ENCODE peak calls at places on chromosome 22, in four cellular contexts. T, P, A and N are unnamed samples. For H3K9me3, the result is how much of the 10 kb centered on the place peaks cover.

GRCh38 chr22:35330258-35330861 is 30.7 kb downstream of the TOM1 start:
- DNase-seq in A (peak), P (peak), T (peak), N (peak)

GRCh38 chr22:39245130-39246039 is 603 bp upstream of the PDGFB start:
- DNase-seq in T (no peak), A (no peak), P (no peak), N (no peak)

GRCh38 chr22:45208993-45209838 is 31.5 kb downstream of the KIAA0930 start:
- DNase-seq in A (peak), T (no peak), P (no peak), N (peak)

GRCh38 chr22:27113211-27114030 is 456.0 kb downstream of the MIAT start:
- DNase-seq in T (no peak), P (peak), A (peak), N (peak)

GRCh38 chr22:46053563-46054090 is 76.7 kb upstream of the WNT7B start:
- DNase-seq in P (peak), T (peak), A (peak), N (peak)

GRCh38 chr22:22032906-22033802 is 50.6 kb upstream of the TOP3B start:
- DNase-seq in P (no peak), A (no peak), T (no peak), N (no peak)

GRCh38 chr22:50684501-50684900 is 11.9 kb downstream of the SHANK3 start:
- DNase-seq in P (no peak), A (no peak), T (no peak), N (no peak)

GRCh38 chr22:43828711-43829447 is 16.8 kb upstream of the EFCAB6 start:
- DNase-seq in A (no peak), T (peak), P (peak), N (no peak)

GRCh38 chr22:17960695-17961442 is 63.5 kb downstream of the MICAL3 start:
- DNase-seq in P (no peak), A (no peak), T (no peak), N (no peak)

GRCh38 chr22:44181912-44182590 is 1.3 kb downstream of the PARVG start:
- DNase-seq in P (no peak), A (no peak), T (no peak), N (no peak)

GRCh38 chr22:31977141-31977781 is 32.9 kb downstream of the YWHAH start:
- DNase-seq in A (peak), T (no peak), P (peak), N (peak)

GRCh38 chr22:26983311-26983710 is 325.9 kb downstream of the MIAT start:
- DNase-seq in A (no peak), T (no peak), P (no peak), N (no peak)

GRCh38 chr22:43968614-43969013 is 13.4 kb downstream of the SAMM50 start:
- DNase-seq in P (no peak), T (peak), A (no peak), N (no peak)

GRCh38 chr22:45502215-45503070 is at the start of gene FBLN1:
- DNase-seq in P (no peak), A (no peak), T (no peak), N (no peak)

GRCh38 chr22:24431309-24432034 is 4.1 kb downstream of the ADORA2A start:
- DNase-seq in P (no peak), T (no peak), A (peak), N (no peak)

GRCh38 chr22:22397292-22397870 is 111.2 kb downstream of the ZNF280B start:
- DNase-seq in T (no peak), A (no peak), P (no peak), N (no peak)

GRCh38 chr22:26715392-26715939 is 58.1 kb downstream of the MIAT start:
- DNase-seq in T (no peak), P (no peak), A (no peak), N (no peak)

GRCh38 chr22:24005201-24005600 is at the start of gene GSTT4:
- DNase-seq in A (no peak), P (no peak), T (peak), N (no peak)

GRCh38 chr22:24002849-24003248 is 2.4 kb downstream of the GSTT4 start:
- DNase-seq in A (no peak), T (no peak), P (no peak), N (no peak)

GRCh38 chr22:33565580-33565995 is 354.7 kb downstream of the LARGE1 start:
- DNase-seq in P (no peak), T (no peak), A (no peak), N (no peak)

GRCh38 chr22:24474221-24474620 is 20.9 kb upstream of the UPB1 start:
- DNase-seq in T (no peak), P (no peak), A (no peak), N (no peak)

GRCh38 chr22:16935209-16935608 is 72.8 kb downstream of the GAB4 start:
- DNase-seq in T (no peak), A (no peak), P (peak), N (no peak)

GRCh38 chr22:23609983-23610781 is 21.9 kb downstream of the DRICH1 start:
- DNase-seq in P (no peak), T (no peak), A (no peak), N (no peak)

GRCh38 chr22:27331526-27332281 is 469.9 kb downstream of the MN1 start:
- DNase-seq in A (peak), P (peak), T (no peak), N (peak)

GRCh38 chr22:26849575-26849974 is 192.2 kb downstream of the MIAT start:
- DNase-seq in A (no peak), T (peak), P (no peak), N (no peak)

GRCh38 chr22:22520020-22520656 is at the start of gene ZNF280A:
- DNase-seq in A (no peak), P (no peak), T (no peak), N (no peak)

GRCh38 chr22:50674606-50675552 is 2.3 kb downstream of the SHANK3 start:
- DNase-seq in T (peak), P (peak), A (no peak), N (peak)

GRCh38 chr22:39449708-39450107 is 7.1 kb upstream of the MGAT3 start:
- DNase-seq in P (no peak), T (no peak), A (no peak), N (no peak)

GRCh38 chr22:43823353-43823908 is 11.3 kb upstream of the EFCAB6 start:
- DNase-seq in P (peak), A (peak), T (no peak), N (no peak)

GRCh38 chr22:38397189-38398097 is 57.6 kb downstream of the KCNJ4 start:
- DNase-seq in T (no peak), P (peak), A (peak), N (peak)

GRCh38 chr22:22787805-22788459 is 99.7 kb upstream of the IGLL5 start:
- DNase-seq in P (peak), A (peak), T (no peak), N (peak)

GRCh38 chr22:25728064-25728463 is 13.9 kb upstream of the MYO18B start:
- DNase-seq in P (no peak), T (no peak), A (no peak), N (no peak)

GRCh38 chr22:29934596-29934995 is 51.6 kb downstream of the MTMR3 start:
- DNase-seq in P (no peak), A (no peak), T (no peak), N (no peak)

GRCh38 chr22:47277511-47277910 is 515.1 kb downstream of the TBC1D22A start:
- DNase-seq in T (peak), A (no peak), P (no peak), N (no peak)

GRCh38 chr22:47275479-47276218 is 513.2 kb downstream of the TBC1D22A start:
- DNase-seq in A (no peak), P (no peak), T (no peak), N (no peak)

GRCh38 chr22:47274196-47274595 is 511.7 kb downstream of the TBC1D22A start:
- DNase-seq in P (no peak), T (no peak), A (no peak), N (no peak)

GRCh38 chr22:47277001-47277400 is 514.6 kb downstream of the TBC1D22A start:
- DNase-seq in T (no peak), P (no peak), A (no peak), N (no peak)

DNA sequence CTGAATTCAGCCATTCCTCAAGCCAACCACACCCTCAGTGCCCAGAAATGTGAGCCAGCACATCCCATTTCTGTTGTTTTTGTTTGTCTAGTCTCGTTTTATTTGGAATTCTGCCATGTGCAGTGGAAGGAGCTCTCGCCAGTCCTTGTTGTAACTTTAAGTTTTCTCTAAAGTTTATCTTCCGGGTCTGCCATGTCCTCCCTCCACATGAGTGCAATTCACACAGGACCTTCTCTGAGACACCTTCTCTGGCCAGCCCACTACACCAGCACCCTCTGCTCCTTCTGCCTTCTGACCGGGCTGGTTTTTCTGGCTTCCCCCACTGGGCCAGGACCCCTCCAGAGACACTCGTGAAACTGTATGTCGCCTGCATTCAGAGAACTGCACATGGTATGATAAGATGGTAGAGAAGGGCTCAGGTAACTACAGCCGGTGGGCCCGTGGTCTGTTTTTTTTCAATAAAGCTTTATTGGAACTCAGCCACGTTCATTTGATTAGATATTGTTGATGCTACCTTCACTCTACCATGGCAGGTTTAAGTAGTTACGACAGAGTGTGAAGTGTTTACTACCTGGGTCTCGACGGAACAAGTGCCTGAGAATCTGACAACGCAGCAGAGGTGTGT is 513.9 kb downstream of the TBC1D22A start:
- DNase-seq in A (no peak), P (no peak), T (no peak), N (no peak)
- H3K9me3 ChIP-seq in A (under half), P (under half), T (under half), N (under half)

DNA sequence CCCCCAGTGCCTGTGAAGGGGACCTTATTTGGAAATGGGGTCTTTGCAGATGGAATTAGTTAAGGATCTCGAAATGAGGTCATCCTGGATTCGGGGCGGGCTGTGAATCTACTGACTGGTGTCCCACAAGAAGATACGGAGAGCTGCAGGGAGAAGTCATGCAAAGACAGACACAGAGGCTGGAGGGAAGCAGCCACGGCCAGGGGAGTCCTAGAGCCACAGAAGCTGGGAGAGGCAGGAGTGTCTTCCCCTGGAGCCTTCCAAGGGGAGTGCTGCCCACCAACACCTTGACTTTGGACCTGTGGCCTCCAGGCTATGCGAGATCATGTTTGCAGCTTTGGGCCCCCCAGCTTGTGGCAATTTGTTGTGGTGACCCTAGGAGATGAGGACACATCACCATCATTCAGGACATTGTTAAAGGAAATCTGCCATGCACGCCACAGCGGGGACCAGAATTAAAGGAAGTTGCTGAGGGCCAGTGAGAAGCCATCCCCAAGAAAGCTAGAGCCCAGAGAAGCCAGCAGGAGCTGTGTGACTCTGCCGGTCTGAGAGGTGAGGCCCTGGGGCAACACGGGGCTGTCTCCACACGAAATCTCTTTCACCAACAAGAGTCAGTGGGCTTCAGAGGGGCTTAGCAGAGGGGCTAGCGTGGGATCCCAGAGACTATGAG is 434.7 kb downstream of the BRD1 start:
- DNase-seq in P (no peak), A (no peak), T (no peak), N (no peak)
- H3K9me3 ChIP-seq in P (under half), A (under half), T (under half), N (under half)

GRCh38 chr22:48630848-48631247 is 1196.8 kb downstream of the BRD1 start:
- DNase-seq in P (no peak), A (no peak), T (no peak), N (no peak)
- H3K9me3 ChIP-seq in P (under half), A (under half), T (under half), N (under half)

GRCh38 chr22:20272174-20272573 is 4.1 kb upstream of the RTN4R start:
- DNase-seq in T (no peak), A (no peak), P (no peak), N (no peak)
- H3K9me3 ChIP-seq in T (under half), A (under half), P (under half), N (under half)

DNA sequence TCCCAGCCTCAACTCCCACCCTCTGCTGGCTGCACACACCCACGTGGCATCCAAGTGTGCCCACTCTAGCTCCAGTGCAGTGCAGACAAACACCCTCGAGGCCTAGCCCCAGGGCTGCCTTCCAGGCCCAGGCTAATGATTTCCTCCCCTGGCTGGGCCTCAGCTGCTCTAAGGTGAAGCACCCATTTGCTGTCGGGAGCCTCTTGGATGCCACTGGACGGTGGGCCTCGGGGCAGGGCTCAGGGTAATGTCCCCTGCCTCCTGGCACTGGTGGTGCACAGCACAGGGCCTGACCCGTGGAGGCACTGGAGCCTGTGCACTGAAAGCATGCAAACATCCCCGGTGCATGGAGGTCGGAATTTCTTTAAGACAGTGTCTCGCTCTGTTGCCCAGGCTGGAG is 635.2 kb downstream of the TBC1D22A start:
- DNase-seq in P (no peak), A (no peak), T (no peak), N (no peak)
- H3K9me3 ChIP-seq in P (under half), A (under half), T (under half), N (under half)

DNA sequence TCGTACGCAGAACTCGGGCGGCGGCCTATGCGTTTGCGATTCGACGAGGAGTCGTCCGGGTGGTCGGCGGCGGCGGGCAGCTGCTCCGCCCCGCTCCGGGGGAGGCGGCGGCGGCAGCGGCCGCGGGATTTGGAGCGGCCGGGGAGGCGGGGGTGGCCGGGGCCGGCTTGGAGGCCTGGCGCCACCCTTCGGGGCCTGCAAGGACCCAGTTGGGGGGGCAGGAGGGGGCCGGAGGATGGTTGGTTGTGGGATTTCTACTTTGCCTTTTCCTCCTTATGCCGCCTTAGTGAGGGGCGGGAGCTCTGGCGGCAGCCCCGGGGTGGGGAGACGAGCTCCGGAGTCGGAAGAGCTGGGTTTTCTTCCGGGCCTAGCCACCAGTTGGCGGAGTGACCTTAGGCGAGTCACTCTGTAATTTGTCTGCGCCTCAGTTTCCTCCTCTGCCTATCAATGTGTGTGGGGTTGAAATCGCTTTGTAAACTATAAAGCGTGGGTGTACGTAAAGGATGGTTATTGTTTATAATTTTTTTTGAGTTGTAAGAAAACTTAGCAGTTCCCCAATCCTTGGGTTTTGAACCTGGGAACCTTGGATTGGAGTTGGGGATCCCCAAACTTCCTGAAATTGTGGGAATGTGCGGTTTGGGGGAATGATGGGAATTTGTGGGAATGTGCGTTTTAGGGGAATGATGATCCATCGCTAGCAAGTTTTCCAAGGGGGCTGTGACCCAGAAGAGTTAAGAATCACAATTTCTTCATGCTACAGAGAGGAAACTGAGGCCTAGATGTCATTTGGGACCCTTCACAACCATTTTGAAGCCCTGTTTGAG is 679 bp downstream of the TUG1 start:
- DNase-seq in T (no peak), A (peak), P (peak), N (peak)
- H3K9me3 ChIP-seq in T (under half), A (under half), P (under half), N (under half)

DNA sequence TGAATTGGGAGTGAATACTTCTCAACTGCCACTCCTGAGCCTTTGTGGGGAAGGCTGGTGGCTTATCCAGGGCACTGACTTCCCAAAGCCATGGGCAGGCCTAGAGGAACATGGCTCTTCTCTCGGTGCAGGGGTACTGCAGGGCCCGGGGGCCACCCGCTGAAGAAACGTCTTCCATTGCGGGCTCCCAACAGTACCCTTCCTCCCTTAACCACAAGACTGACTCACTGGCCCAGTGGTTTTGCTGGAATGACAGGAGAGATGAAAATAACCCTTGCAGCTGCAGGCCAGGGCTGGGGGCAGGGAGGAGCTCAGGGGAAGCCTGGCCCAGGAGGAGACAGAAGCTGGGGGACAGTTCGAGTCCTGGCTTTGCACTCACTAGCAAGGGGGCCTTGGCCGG is 13.5 kb downstream of the TXN2 start:
- DNase-seq in P (no peak), T (no peak), A (no peak), N (no peak)
- H3K9me3 ChIP-seq in P (under half), T (under half), A (under half), N (under half)

GRCh38 chr22:47586038-47586437 is 823.6 kb downstream of the TBC1D22A start:
- DNase-seq in T (peak), A (no peak), P (no peak), N (no peak)
- H3K9me3 ChIP-seq in T (under half), A (under half), P (under half), N (under half)

DNA sequence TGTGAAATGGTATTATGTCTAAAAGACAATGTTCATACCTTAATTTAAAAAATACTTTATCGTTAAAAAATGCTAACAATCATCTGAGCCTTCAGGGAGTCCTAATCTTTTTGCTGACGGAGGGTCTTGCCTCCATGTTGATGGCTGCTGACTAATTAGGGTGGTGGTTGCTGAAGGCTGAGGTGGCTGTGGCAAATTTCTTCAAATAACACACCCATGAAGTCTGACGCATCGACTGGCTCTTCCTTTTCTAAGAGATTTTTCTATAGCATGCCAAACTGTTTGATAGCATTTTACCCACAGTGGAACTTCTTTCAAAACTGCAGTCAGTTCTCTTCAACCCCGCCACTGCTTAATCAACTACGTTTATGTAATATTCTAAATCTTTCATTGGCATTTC is 33.6 kb downstream of the TCF20 start:
- DNase-seq in T (no peak), P (no peak), A (no peak), N (no peak)
- H3K9me3 ChIP-seq in T (under half), P (under half), A (under half), N (under half)